ENCODE peak calls at places on chromosomes 3 and 15, in seven cellular contexts. L, Y, Z, S, B, K and O are unnamed samples.

GRCh38 chr15:31296304-31297220 is 30.1 kb upstream of the KLF13 start:
- DNase-seq in L (peak; percentile 77), Y (no peak), Z (no peak), S (no peak), B (no peak), K (no peak), O (no peak)

GRCh38 chr3:194075802-194076460 is 60.0 kb upstream of the HES1 start:
- DNase-seq in L (no peak), Y (no peak), Z (no peak), S (no peak), B (no peak), K (no peak), O (peak; percentile 63)

GRCh38 chr15:100714034-100714748 is 111.8 kb downstream of the ASB7 start:
- DNase-seq in L (no peak), Y (no peak), Z (no peak), S (peak; percentile 55), B (no peak), K (no peak), O (no peak)

GRCh38 chr3:185089343-185089742 is 63.5 kb downstream of the C3orf70 start:
- DNase-seq in L (no peak), Y (no peak), Z (no peak), S (no peak), B (no peak), K (no peak), O (no peak)

GRCh38 chr15:66760968-66761722 is 59.1 kb downstream of the SMAD6 start:
- DNase-seq in L (peak; percentile 54), Y (no peak), Z (no peak), S (peak; percentile 72), B (no peak), K (no peak), O (no peak)

GRCh38 chr3:165491487-165491886 is 295.3 kb upstream of the SLITRK3 start:
- DNase-seq in L (no peak), Y (no peak), Z (no peak), S (no peak), B (no peak), K (peak; percentile 20), O (no peak)

GRCh38 chr3:33401781-33402180 is 38.4 kb downstream of the UBP1 start:
- DNase-seq in L (no peak), Y (no peak), Z (no peak), S (no peak), B (no peak), K (no peak), O (no peak)

GRCh38 chr15:101014276-101014675 is 95.1 kb downstream of the LRRK1 start:
- DNase-seq in L (no peak), Y (no peak), Z (no peak), S (no peak), B (no peak), K (no peak), O (no peak)

GRCh38 chr15:29528276-29528675 is 258.7 kb upstream of the NSMCE3 start:
- DNase-seq in L (no peak), Y (no peak), Z (no peak), S (no peak), B (no peak), K (no peak), O (no peak)

GRCh38 chr15:38401101-38401500 is 52.8 kb upstream of the FAM98B start:
- DNase-seq in L (no peak), Y (no peak), Z (no peak), S (no peak), B (no peak), K (no peak), O (no peak)

GRCh38 chr3:66442254-66443249 is 58.3 kb downstream of the LRIG1 start:
- DNase-seq in L (peak; percentile 63), Y (no peak), Z (no peak), S (no peak), B (no peak), K (peak; percentile 69), O (no peak)

GRCh38 chr15:66815322-66815721 is 113.3 kb downstream of the SMAD6 start:
- DNase-seq in L (no peak), Y (no peak), Z (no peak), S (no peak), B (no peak), K (peak; percentile 57), O (no peak)

GRCh38 chr3:12194209-12194608 is 35.5 kb upstream of the TIMP4 start:
- DNase-seq in L (no peak), Y (no peak), Z (no peak), S (no peak), B (peak; percentile 51), K (peak; percentile 69), O (peak; percentile 22)

GRCh38 chr3:6601374-6601773 is 259.5 kb upstream of the GRM7 start:
- DNase-seq in L (no peak), Y (no peak), Z (no peak), S (no peak), B (peak; percentile 1), K (no peak), O (no peak)

GRCh38 chr3:41966206-41966605 is 4.3 kb upstream of the ULK4 start:
- DNase-seq in L (no peak), Y (no peak), Z (no peak), S (no peak), B (no peak), K (no peak), O (no peak)

GRCh38 chr3:49792371-49793150 is 6.2 kb upstream of the IP6K1 start:
- DNase-seq in L (no peak), Y (no peak), Z (no peak), S (no peak), B (no peak), K (no peak), O (no peak)

GRCh38 chr3:115518100-115518852 is 105.0 kb upstream of the GAP43 start:
- DNase-seq in L (no peak), Y (no peak), Z (no peak), S (peak; percentile 77), B (no peak), K (peak; percentile 65), O (no peak)

GRCh38 chr3:189641776-189642175 is 10.6 kb downstream of the TP63 start:
- DNase-seq in L (no peak), Y (no peak), Z (no peak), S (no peak), B (no peak), K (no peak), O (no peak)

GRCh38 chr3:127041933-127042332 is 59.0 kb downstream of the PLXNA1 start:
- DNase-seq in L (peak; percentile 16), Y (no peak), Z (no peak), S (no peak), B (no peak), K (no peak), O (no peak)

GRCh38 chr3:155244206-155244605 is 49.3 kb downstream of the STRIT1 start:
- DNase-seq in L (no peak), Y (no peak), Z (peak; percentile 50), S (no peak), B (no peak), K (no peak), O (peak; percentile 88)

GRCh38 chr3:81485444-81485865 is 276.0 kb downstream of the GBE1 start:
- DNase-seq in L (no peak), Y (no peak), Z (peak; percentile 3), S (no peak), B (peak; percentile 39), K (peak; percentile 21), O (peak; percentile 9)

GRCh38 chr3:30826381-30827061 is 67.9 kb downstream of the GADL1 start:
- DNase-seq in L (no peak), Y (no peak), Z (no peak), S (no peak), B (no peak), K (no peak), O (no peak)

GRCh38 chr3:129058441-129059194 is 2.0 kb upstream of the GP9 start:
- DNase-seq in L (no peak), Y (no peak), Z (peak; percentile 25), S (peak; percentile 45), B (no peak), K (no peak), O (peak; percentile 94)

GRCh38 chr3:65548848-65549625 is 489.7 kb downstream of the MAGI1 start:
- DNase-seq in L (peak; percentile 58), Y (no peak), Z (no peak), S (peak; percentile 85), B (peak; percentile 8), K (no peak), O (no peak)

GRCh38 chr3:14369675-14370669 is 32.4 kb upstream of the SLC6A6 start:
- DNase-seq in L (peak; percentile 80), Y (no peak), Z (peak; percentile 61), S (no peak), B (no peak), K (no peak), O (peak; percentile 94)

GRCh38 chr15:80480909-80481308 is 76.7 kb downstream of the ARNT2 start:
- DNase-seq in L (no peak), Y (no peak), Z (no peak), S (peak; percentile 86), B (no peak), K (peak; percentile 74), O (no peak)

GRCh38 chr3:155069729-155070128 is 10.4 kb upstream of the MME start:
- DNase-seq in L (no peak), Y (no peak), Z (no peak), S (no peak), B (no peak), K (no peak), O (no peak)

GRCh38 chr3:88712552-88712951 is 394.9 kb upstream of the EPHA3 start:
- DNase-seq in L (no peak), Y (no peak), Z (no peak), S (no peak), B (no peak), K (no peak), O (no peak)

GRCh38 chr3:55292360-55292759 is 194.7 kb downstream of the WNT5A start:
- DNase-seq in L (no peak), Y (no peak), Z (no peak), S (no peak), B (no peak), K (no peak), O (no peak)

GRCh38 chr3:14461748-14462324 is 59.4 kb downstream of the SLC6A6 start:
- DNase-seq in L (peak; percentile 68), Y (no peak), Z (peak; percentile 53), S (peak; percentile 83), B (no peak), K (peak; percentile 34), O (peak; percentile 14)

GRCh38 chr3:95971573-95971972 is 842.8 kb upstream of the EPHA6 start:
- DNase-seq in L (no peak), Y (no peak), Z (no peak), S (no peak), B (no peak), K (no peak), O (no peak)

GRCh38 chr3:144403040-144403457 is 431.4 kb downstream of the DIPK2A start:
- DNase-seq in L (no peak), Y (no peak), Z (no peak), S (no peak), B (no peak), K (no peak), O (no peak)

GRCh38 chr3:139718415-139718814 is 40.6 kb upstream of the NMNAT3 start:
- DNase-seq in L (no peak), Y (no peak), Z (no peak), S (no peak), B (no peak), K (no peak), O (no peak)